ENCODE peak calls at places on chromosome 3, in seven cellular contexts. One of them, this sample, is unnamed.

GRCh38 chr3:39133822-39134221 is 19.6 kb downstream of the CSRNP1 start:
- DNase-seq in stimulated activated CD4-positive, alpha-beta T cell treated with anti-CD3 and anti-CD28 coated beads, Interleukin-1b, Interleukin-23, amount 100 ng/mL, for 4 hours: no peak
- DNase-seq in mammary epithelial cell: no peak
- DNase-seq in hepatic stellate cell: no peak
- DNase-seq in mucosa of descending colon: no peak
- DNase-seq in GM20000: no peak
- DNase-seq in GF-D8: no peak
- DNase-seq in this sample: no peak

GRCh38 chr3:49012441-49013017 is 5.3 kb downstream of the WDR6 start:
- DNase-seq in stimulated activated CD4-positive, alpha-beta T cell treated with anti-CD3 and anti-CD28 coated beads, Interleukin-1b, Interleukin-23, amount 100 ng/mL, for 4 hours: no peak
- DNase-seq in mammary epithelial cell: no peak
- DNase-seq in hepatic stellate cell: no peak
- DNase-seq in mucosa of descending colon: peak
- DNase-seq in GM20000: no peak
- DNase-seq in GF-D8: no peak
- DNase-seq in this sample: no peak

GRCh38 chr3:53630547-53630946 is 136.1 kb downstream of the CACNA1D start:
- DNase-seq in stimulated activated CD4-positive, alpha-beta T cell treated with anti-CD3 and anti-CD28 coated beads, Interleukin-1b, Interleukin-23, amount 100 ng/mL, for 4 hours: no peak
- DNase-seq in mammary epithelial cell: peak
- DNase-seq in hepatic stellate cell: no peak
- DNase-seq in mucosa of descending colon: no peak
- DNase-seq in GM20000: no peak
- DNase-seq in GF-D8: no peak
- DNase-seq in this sample: peak

GRCh38 chr3:133152056-133152455 is 113.9 kb downstream of the TMEM108 start:
- DNase-seq in stimulated activated CD4-positive, alpha-beta T cell treated with anti-CD3 and anti-CD28 coated beads, Interleukin-1b, Interleukin-23, amount 100 ng/mL, for 4 hours: no peak
- DNase-seq in mammary epithelial cell: no peak
- DNase-seq in hepatic stellate cell: no peak
- DNase-seq in mucosa of descending colon: no peak
- DNase-seq in GM20000: no peak
- DNase-seq in GF-D8: no peak
- DNase-seq in this sample: no peak

GRCh38 chr3:113606539-113607218 is 74.3 kb downstream of the SIDT1 start:
- DNase-seq in stimulated activated CD4-positive, alpha-beta T cell treated with anti-CD3 and anti-CD28 coated beads, Interleukin-1b, Interleukin-23, amount 100 ng/mL, for 4 hours: no peak
- DNase-seq in mammary epithelial cell: no peak
- DNase-seq in hepatic stellate cell: no peak
- DNase-seq in mucosa of descending colon: no peak
- DNase-seq in GM20000: peak
- DNase-seq in GF-D8: peak
- DNase-seq in this sample: no peak

GRCh38 chr3:111321786-111322185 is 220.2 kb upstream of the CD96 start:
- DNase-seq in stimulated activated CD4-positive, alpha-beta T cell treated with anti-CD3 and anti-CD28 coated beads, Interleukin-1b, Interleukin-23, amount 100 ng/mL, for 4 hours: no peak
- DNase-seq in mammary epithelial cell: no peak
- DNase-seq in hepatic stellate cell: no peak
- DNase-seq in mucosa of descending colon: no peak
- DNase-seq in GM20000: no peak
- DNase-seq in GF-D8: no peak
- DNase-seq in this sample: peak

GRCh38 chr3:141405025-141405424 is 36.7 kb downstream of the ZBTB38 start:
- DNase-seq in stimulated activated CD4-positive, alpha-beta T cell treated with anti-CD3 and anti-CD28 coated beads, Interleukin-1b, Interleukin-23, amount 100 ng/mL, for 4 hours: no peak
- DNase-seq in mammary epithelial cell: no peak
- DNase-seq in hepatic stellate cell: no peak
- DNase-seq in mucosa of descending colon: no peak
- DNase-seq in GM20000: no peak
- DNase-seq in GF-D8: no peak
- DNase-seq in this sample: peak

GRCh38 chr3:113626513-113627371 is 69.7 kb downstream of the USF3 start:
- DNase-seq in stimulated activated CD4-positive, alpha-beta T cell treated with anti-CD3 and anti-CD28 coated beads, Interleukin-1b, Interleukin-23, amount 100 ng/mL, for 4 hours: no peak
- DNase-seq in mammary epithelial cell: peak
- DNase-seq in hepatic stellate cell: peak
- DNase-seq in mucosa of descending colon: no peak
- DNase-seq in GM20000: peak
- DNase-seq in GF-D8: peak
- DNase-seq in this sample: peak

GRCh38 chr3:46861293-46861995 is 1.8 kb downstream of the MYL3 start:
- DNase-seq in stimulated activated CD4-positive, alpha-beta T cell treated with anti-CD3 and anti-CD28 coated beads, Interleukin-1b, Interleukin-23, amount 100 ng/mL, for 4 hours: no peak
- DNase-seq in mammary epithelial cell: no peak
- DNase-seq in hepatic stellate cell: no peak
- DNase-seq in mucosa of descending colon: peak
- DNase-seq in GM20000: no peak
- DNase-seq in GF-D8: no peak
- DNase-seq in this sample: no peak

GRCh38 chr3:123758081-123758564 is 126.0 kb downstream of the MYLK start:
- DNase-seq in stimulated activated CD4-positive, alpha-beta T cell treated with anti-CD3 and anti-CD28 coated beads, Interleukin-1b, Interleukin-23, amount 100 ng/mL, for 4 hours: no peak
- DNase-seq in mammary epithelial cell: peak
- DNase-seq in hepatic stellate cell: no peak
- DNase-seq in mucosa of descending colon: no peak
- DNase-seq in GM20000: no peak
- DNase-seq in GF-D8: no peak
- DNase-seq in this sample: peak

This sample was measured in PC-3.